ENCODE peak calls at places on chromosomes 1 and 21, in six cellular contexts. Q, H, V, Y, D and L are unnamed samples. For H3K27me3, the result is how much of the 10 kb centered on the place peaks cover.

GRCh38 chr1:186763107-186763506 is 65.6 kb upstream of the PLA2G4A start:
- DNase-seq in Q (no peak), H (no peak), V (no peak), Y (no peak), D (no peak), L (no peak)

GRCh38 chr1:151146072-151146415 is 387 bp downstream of the SEMA6C start:
- DNase-seq in Q (no peak), H (no peak), V (no peak), Y (no peak), D (no peak), L (no peak)

GRCh38 chr1:205536759-205537361 is 32.4 kb downstream of the CDK18 start:
- DNase-seq in Q (no peak), H (peak), V (peak), Y (peak), D (no peak), L (no peak)

GRCh38 chr1:207876129-207876528 is 34.8 kb downstream of the CD34 start:
- DNase-seq in Q (peak), H (no peak), V (no peak), Y (no peak), D (no peak), L (no peak)

GRCh38 chr1:71053758-71054157 is 6.1 kb upstream of the PTGER3 start:
- DNase-seq in Q (no peak), H (no peak), V (no peak), Y (no peak), D (no peak), L (no peak)

GRCh38 chr1:209411491-209411929 is 172.0 kb upstream of the CAMK1G start:
- DNase-seq in Q (no peak), H (no peak), V (no peak), Y (no peak), D (no peak), L (no peak)

GRCh38 chr1:77533660-77534295 is 148.7 kb downstream of the ZZZ3 start:
- DNase-seq in Q (peak), H (peak), V (peak), Y (no peak), D (no peak), L (no peak)

GRCh38 chr1:102852583-102852982 is 255.7 kb downstream of the COL11A1 start:
- DNase-seq in Q (no peak), H (no peak), V (no peak), Y (no peak), D (no peak), L (no peak)

GRCh38 chr1:113675299-113675698 is 84.0 kb downstream of the PHTF1 start:
- DNase-seq in Q (no peak), H (no peak), V (no peak), Y (no peak), D (no peak), L (no peak)

GRCh38 chr1:63799324-63799723 is 25.5 kb downstream of the ROR1 start:
- DNase-seq in Q (no peak), H (no peak), V (no peak), Y (no peak), D (no peak), L (no peak)

GRCh38 chr1:216181590-216181989 is 241.7 kb downstream of the USH2A start:
- DNase-seq in Q (no peak), H (no peak), V (no peak), Y (no peak), D (no peak), L (no peak)

GRCh38 chr1:29804181-29804899 is 568.0 kb downstream of the PTPRU start:
- DNase-seq in Q (no peak), H (peak), V (no peak), Y (no peak), D (no peak), L (no peak)

GRCh38 chr1:41795205-41795762 is 123.4 kb downstream of the HIVEP3 start:
- DNase-seq in Q (no peak), H (no peak), V (no peak), Y (no peak), D (no peak), L (no peak)

GRCh38 chr1:203665986-203666385 is 39.4 kb downstream of the ATP2B4 start:
- DNase-seq in Q (no peak), H (no peak), V (no peak), Y (no peak), D (no peak), L (no peak)

GRCh38 chr1:234755449-234755863 is 145.5 kb upstream of the IRF2BP2 start:
- DNase-seq in Q (no peak), H (peak), V (peak), Y (peak), D (no peak), L (peak)

GRCh38 chr1:228891134-228892034 is 156.1 kb downstream of the RHOU start:
- DNase-seq in Q (no peak), H (no peak), V (no peak), Y (no peak), D (no peak), L (no peak)

GRCh38 chr21:37435719-37436118 is 69.1 kb downstream of the DYRK1A start:
- DNase-seq in Q (no peak), H (no peak), V (no peak), Y (no peak), D (no peak), L (no peak)

DNA sequence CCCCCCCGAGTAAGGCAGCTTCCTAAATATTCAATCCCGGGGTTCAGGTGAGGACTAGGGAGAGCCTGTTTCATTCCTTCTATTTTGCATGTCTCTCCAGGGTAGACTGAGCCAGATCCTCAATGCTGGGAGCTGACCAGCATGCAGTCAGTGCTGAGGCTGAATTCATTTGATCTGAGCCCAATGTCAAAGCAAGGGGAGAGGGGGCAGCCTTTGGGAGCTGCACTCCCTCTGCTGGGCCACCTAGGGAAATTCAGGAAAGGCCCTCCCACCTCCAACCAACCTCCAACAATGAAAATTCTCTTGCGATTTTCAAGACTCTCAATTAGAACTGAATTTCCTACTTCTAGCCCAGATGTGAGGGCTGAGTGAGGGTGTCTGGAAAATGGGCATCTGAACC is 371.2 kb downstream of the NPHP4 start:
- DNase-seq in Q (peak), H (no peak), V (no peak), Y (no peak), D (no peak), L (no peak)
- H3K27me3 ChIP-seq in Q (under half), H (under half), V (under half), Y (under half), D (under half), L (under half)

GRCh38 chr1:12518956-12519707 is 98.9 kb downstream of the DHRS3 start:
- DNase-seq in Q (no peak), H (no peak), V (peak), Y (peak), D (no peak), L (peak)
- TF ChIP-seq EP300 in Q (no peak), H (no peak), V (no peak), Y (no peak), D (no peak), L (peak)

GRCh38 chr1:23777979-23778814 is at the start of gene PITHD1:
- DNase-seq in Q (peak), H (peak), V (peak), Y (peak), D (peak), L (peak)
- TF ChIP-seq POLR2A in Q (peak), H (no peak), V (peak), Y (no peak), D (peak), L (peak)

DNA sequence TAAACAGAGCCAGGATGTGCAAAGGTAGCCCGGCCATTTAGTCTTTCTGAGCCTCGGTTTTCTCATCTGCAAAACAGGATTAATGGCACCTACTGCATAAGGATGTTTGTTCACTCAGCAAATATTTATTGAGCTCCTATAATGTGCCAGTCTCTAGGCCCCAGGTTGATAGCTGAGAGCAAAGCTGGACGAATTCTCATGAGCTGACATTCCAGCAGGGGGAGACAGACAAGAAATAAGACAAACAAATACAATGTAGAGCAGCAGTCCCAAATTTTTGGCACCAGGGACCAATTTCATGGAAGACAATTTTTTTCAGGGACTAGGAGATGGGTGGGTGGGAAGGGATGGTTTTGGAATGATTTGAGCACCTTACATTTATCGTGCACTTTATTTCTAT is 74.3 kb upstream of the PAX7 start:
- DNase-seq in Q (peak), H (no peak), V (no peak), Y (no peak), D (no peak), L (no peak)
- H3K27me3 ChIP-seq in Q (under half), H (under half), V (half or more), Y (half or more), D (under half), L (under half)

DNA sequence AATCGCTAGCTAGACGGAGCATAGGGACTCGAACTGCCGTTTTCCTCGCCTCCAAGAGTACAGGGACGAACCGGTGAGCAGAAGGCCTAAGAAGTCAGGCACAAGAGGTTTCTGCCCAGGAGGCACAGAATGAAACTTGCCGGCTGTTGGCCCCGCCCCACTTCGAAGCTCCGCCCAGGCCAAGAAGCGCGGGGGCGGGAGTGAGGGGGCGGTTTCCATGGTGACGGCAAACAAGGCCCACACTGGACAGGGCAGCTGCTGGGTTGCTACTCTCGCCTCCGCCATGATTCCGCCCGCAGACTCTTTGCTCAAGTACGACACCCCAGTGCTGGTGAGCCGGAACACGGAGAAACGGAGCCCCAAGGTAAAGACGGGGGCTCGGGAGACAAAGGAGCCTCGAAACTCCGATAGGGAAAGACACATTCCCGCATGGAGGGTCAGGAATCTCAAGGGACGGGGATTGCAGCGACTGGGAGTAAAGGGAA is at the start of gene DNALI1:
- DNase-seq in Q (peak), H (peak), V (peak), Y (peak), D (no peak), L (peak)
- TF ChIP-seq EP300 in Q (no peak), H (no peak), V (no peak), Y (no peak), D (no peak), L (peak)